ENCODE peak calls at places on chromosomes 12 and 14, in eight cellular contexts. A is natural killer cell; Y is mesothelial cell of epicardium; X is left lung; V is CD8-positive, alpha-beta T cell; P is HL-60; M is upper lobe of right lung; Z is fibroblast of villous mesenchyme. B is an unnamed sample.
A peak's percentile ranks its signal among the peaks of the same experiment; 100 is the strongest.

GRCh38 chr12:13376627-13377373 is 180.3 kb downstream of the EMP1 start:
- DNase-seq in A (no peak), Y (no peak), X (no peak), V (no peak), P (no peak), M (no peak), Z (no peak), B (no peak)

GRCh38 chr12:104710940-104711725 is 247.0 kb downstream of the SLC41A2 start:
- DNase-seq in A (no peak), Y (no peak), X (no peak), V (no peak), P (no peak), M (no peak), Z (peak; percentile 78), B (peak; percentile 89)

GRCh38 chr12:96121271-96121711 is 72.9 kb upstream of the ELK3 start:
- DNase-seq in A (no peak), Y (no peak), X (no peak), V (no peak), P (peak; percentile 81), M (no peak), Z (peak; percentile 26), B (peak; percentile 41)

GRCh38 chr14:35028435-35028834 is 17.6 kb upstream of the FAM177A1 start:
- DNase-seq in A (no peak), Y (no peak), X (no peak), V (no peak), P (no peak), M (no peak), Z (no peak), B (no peak)

GRCh38 chr12:47097276-47097896 is 17.6 kb upstream of the AMIGO2 start:
- DNase-seq in A (no peak), Y (no peak), X (no peak), V (no peak), P (no peak), M (no peak), Z (peak; percentile 88), B (peak; percentile 40)

GRCh38 chr12:93876360-93876759 is 199.2 kb downstream of the CRADD start:
- DNase-seq in A (no peak), Y (no peak), X (no peak), V (no peak), P (no peak), M (no peak), Z (no peak), B (no peak)

GRCh38 chr12:43621262-43621661 is 69.3 kb upstream of the ADAMTS20 start:
- DNase-seq in A (no peak), Y (no peak), X (no peak), V (no peak), P (no peak), M (no peak), Z (no peak), B (no peak)

GRCh38 chr14:54699087-54699530 is 132.2 kb downstream of the SAMD4A start:
- DNase-seq in A (no peak), Y (no peak), X (peak; percentile 44), V (no peak), P (no peak), M (no peak), Z (no peak), B (no peak)

GRCh38 chr14:62301911-62302310 is 539.7 kb downstream of the SNAPC1 start:
- DNase-seq in A (no peak), Y (no peak), X (no peak), V (no peak), P (no peak), M (no peak), Z (peak; percentile 2), B (peak; percentile 35)

GRCh38 chr14:62303437-62303836 is 541.2 kb downstream of the SNAPC1 start:
- DNase-seq in A (no peak), Y (no peak), X (no peak), V (no peak), P (no peak), M (no peak), Z (no peak), B (no peak)

GRCh38 chr14:62304172-62304571 is 542.0 kb downstream of the SNAPC1 start:
- DNase-seq in A (no peak), Y (no peak), X (no peak), V (no peak), P (no peak), M (no peak), Z (no peak), B (no peak)

DNA sequence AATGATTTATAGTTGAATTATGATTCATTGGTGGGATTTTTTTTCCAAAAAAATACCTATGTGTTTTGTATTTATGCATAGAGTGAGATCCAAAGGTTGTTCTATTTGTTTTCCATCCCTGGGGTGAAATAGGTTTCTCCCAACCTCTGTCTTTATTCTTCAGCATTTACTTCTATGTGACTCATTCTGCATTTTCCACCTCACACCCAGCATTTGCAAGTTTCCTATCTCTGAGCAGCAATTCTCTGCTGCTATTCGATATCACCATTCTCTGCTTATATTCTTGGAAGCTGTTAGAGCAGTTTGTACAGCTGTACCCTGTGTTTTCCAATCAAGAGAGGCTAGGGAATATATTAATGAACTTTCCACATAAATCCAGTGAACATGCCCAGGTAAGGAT is 538.9 kb downstream of the SNAPC1 start:
- DNase-seq in A (no peak), Y (no peak), X (no peak), V (no peak), P (no peak), M (no peak), Z (no peak), B (no peak)
- TF ChIP-seq CTCF in A (no peak), Y (no peak), X (no peak), V (no peak), P (no peak), M (no peak), Z (no peak), B (no peak)

DNA sequence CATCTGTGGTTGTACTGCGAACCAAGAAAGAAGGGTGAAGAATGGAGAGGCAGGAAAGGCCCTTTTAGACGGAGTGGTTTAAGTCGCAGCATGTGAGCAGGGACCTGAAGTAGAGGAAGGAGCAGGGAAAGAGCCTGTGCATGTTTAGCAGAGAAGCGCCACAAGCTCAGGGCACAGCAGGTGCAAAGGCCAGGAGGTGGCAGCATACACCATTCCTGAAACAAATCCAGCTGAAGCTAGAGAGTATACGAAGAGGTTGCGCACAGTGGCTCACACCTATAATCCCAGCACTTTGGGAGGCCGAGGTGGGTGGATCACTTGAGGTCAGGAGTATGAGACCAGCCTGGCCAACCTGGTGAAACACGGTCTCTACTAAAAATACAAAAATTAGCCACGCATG is 49.9 kb downstream of the HELB start:
- DNase-seq in A (no peak), Y (no peak), X (no peak), V (no peak), P (peak; percentile 80), M (no peak), Z (peak; percentile 16), B (peak; percentile 29)
- TF ChIP-seq CTCF in A (no peak), Y (no peak), X (no peak), V (no peak), P (peak; percentile 48), M (peak; percentile 31), Z (peak; percentile 39), B (peak; percentile 27)

GRCh38 chr12:79124385-79124784 is 259.8 kb downstream of the SYT1 start:
- DNase-seq in A (no peak), Y (no peak), X (no peak), V (no peak), P (no peak), M (no peak), Z (no peak), B (no peak)

GRCh38 chr12:79115743-79116142 is 251.2 kb downstream of the SYT1 start:
- DNase-seq in A (no peak), Y (no peak), X (no peak), V (no peak), P (no peak), M (no peak), Z (no peak), B (no peak)

GRCh38 chr12:79119796-79120195 is 255.2 kb downstream of the SYT1 start:
- DNase-seq in A (no peak), Y (no peak), X (no peak), V (no peak), P (no peak), M (no peak), Z (no peak), B (no peak)

GRCh38 chr12:79125358-79125757 is 260.8 kb downstream of the SYT1 start:
- DNase-seq in A (no peak), Y (no peak), X (no peak), V (no peak), P (no peak), M (no peak), Z (no peak), B (no peak)

DNA sequence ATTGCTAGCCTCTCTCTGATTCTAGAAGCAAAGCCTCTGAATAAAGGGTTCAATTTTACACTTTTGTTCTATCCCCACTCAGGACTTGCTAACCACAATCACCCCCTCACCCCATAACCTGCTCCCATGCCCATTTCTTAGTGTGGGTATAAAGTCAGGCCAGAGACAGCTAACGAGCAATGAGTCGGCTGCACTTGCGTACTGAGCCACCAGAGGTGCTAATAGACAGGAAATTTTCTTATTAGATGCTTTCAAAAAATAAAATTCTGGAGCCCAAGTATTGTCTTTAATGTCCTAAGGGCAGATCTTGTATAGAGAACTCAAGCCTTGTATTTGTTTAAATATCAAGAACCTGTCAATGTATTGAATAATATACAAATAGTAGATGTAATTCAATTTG is 256.9 kb downstream of the SYT1 start:
- DNase-seq in A (no peak), Y (no peak), X (no peak), V (no peak), P (no peak), M (no peak), Z (no peak), B (peak; percentile 8)
- TF ChIP-seq CTCF in A (no peak), Y (no peak), X (no peak), V (no peak), P (no peak), M (peak; percentile 6), Z (peak; percentile 31), B (peak; percentile 32)

GRCh38 chr12:113359133-113359938 is 949 bp downstream of the PLBD2 start:
- DNase-seq in A (no peak), Y (no peak), X (no peak), V (no peak), P (no peak), M (no peak), Z (peak; percentile 32), B (peak; percentile 36)

GRCh38 chr12:113364698-113365097 is 6.3 kb downstream of the PLBD2 start:
- DNase-seq in A (no peak), Y (no peak), X (no peak), V (no peak), P (no peak), M (no peak), Z (no peak), B (no peak)

GRCh38 chr12:113361574-113362370 is 3.4 kb downstream of the PLBD2 start:
- DNase-seq in A (no peak), Y (no peak), X (no peak), V (no peak), P (no peak), M (no peak), Z (peak; percentile 36), B (no peak)

GRCh38 chr12:113358381-113359132 is at the start of gene PLBD2:
- DNase-seq in A (peak; percentile 88), Y (peak; percentile 92), X (peak; percentile 96), V (peak; percentile 94), P (peak; percentile 90), M (peak; percentile 97), Z (peak; percentile 95), B (peak; percentile 94)

DNA sequence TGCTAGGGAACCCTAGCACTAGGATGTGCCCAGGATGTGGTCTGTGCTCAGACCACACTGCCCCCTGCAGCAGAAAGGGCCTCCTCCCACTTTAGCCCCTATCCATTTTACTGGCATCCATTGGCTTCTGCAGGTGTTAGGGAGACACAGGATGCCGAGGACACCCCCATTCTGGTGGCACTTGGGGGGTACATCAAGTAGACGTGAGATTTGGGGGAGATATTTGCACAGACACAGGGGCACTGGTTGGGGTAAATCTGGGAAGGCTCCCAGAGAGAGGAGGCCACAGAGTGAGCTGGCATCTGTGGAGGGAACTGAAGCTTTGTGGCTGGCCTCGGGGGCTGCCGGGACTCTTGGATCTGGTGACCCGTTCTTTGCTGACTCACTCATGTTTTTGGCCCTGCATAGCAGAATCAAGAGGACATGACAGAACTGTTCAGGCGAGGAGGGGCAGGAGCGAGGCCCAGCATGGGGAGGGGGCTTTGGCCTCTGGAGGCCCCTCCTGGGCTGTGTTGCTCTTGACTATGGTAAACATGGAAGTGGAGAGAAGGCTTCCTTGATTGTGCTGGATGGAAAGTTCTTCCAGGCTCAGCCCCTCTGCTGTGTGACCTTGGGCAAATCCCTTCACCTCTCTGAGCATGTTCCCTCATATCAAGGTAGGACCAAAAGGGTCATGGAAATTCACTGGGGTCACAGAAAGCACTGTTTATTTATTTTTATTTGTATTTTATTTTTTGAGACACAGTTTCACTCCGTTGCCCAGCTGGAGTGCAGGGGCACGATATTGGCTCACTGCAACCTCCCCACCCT is 1.8 kb downstream of the PLBD2 start:
- DNase-seq in A (no peak), Y (no peak), X (no peak), V (no peak), P (no peak), M (no peak), Z (peak; percentile 6), B (no peak)
- TF ChIP-seq CTCF in A (no peak), Y (no peak), X (no peak), V (no peak), P (no peak), M (no peak), Z (peak; percentile 23), B (peak; percentile 26)